ENCODE peak calls at places on chromosomes 6 and 20, in four cellular contexts. K is MM.1S, H is tibial nerve, O is pancreas. C is an unnamed sample.

GRCh38 chr6:96157018-96157565 is 141.3 kb downstream of the FUT9 start:
- DNase-seq in K (peak; percentile 77), H (no peak), O (no peak), C (no peak)

GRCh38 chr20:24493181-24493580 is 23.8 kb downstream of the SYNDIG1 start:
- DNase-seq in K (no peak), O (no peak), H (no peak), C (no peak)

GRCh38 chr20:57217802-57218201 is 48.6 kb downstream of the BMP7 start:
- DNase-seq in K (no peak), H (no peak), O (no peak), C (no peak)

GRCh38 chr6:161584051-161584450 is 310.2 kb upstream of the AGPAT4 start:
- DNase-seq in O (no peak), K (no peak), H (no peak), C (no peak)

GRCh38 chr6:161353208-161353613 is 79.3 kb upstream of the AGPAT4 start:
- DNase-seq in K (no peak), H (no peak), O (no peak), C (no peak)

GRCh38 chr6:170087946-170088348 is 202.9 kb downstream of the DLL1 start:
- DNase-seq in K (no peak), O (peak; percentile 7), H (no peak), C (no peak)

GRCh38 chr6:12099623-12100022 is 87.5 kb downstream of the HIVEP1 start:
- DNase-seq in K (no peak), H (no peak), O (no peak), C (no peak)

GRCh38 chr6:16669227-16669626 is 92.0 kb downstream of the ATXN1 start:
- DNase-seq in H (no peak), K (peak; percentile 66), O (no peak), C (no peak)

GRCh38 chr6:158068893-158069799 is 87.5 kb downstream of the SYNJ2 start:
- DNase-seq in K (no peak), H (no peak), O (peak; percentile 53), C (no peak)

GRCh38 chr20:57902478-57902877 is 192.7 kb upstream of the PMEPA1 start:
- DNase-seq in O (no peak), H (no peak), K (peak; percentile 40), C (peak; percentile 2)

GRCh38 chr6:87483929-87484328 is 11.2 kb downstream of the SLC35A1 start:
- DNase-seq in O (no peak), K (peak; percentile 16), H (no peak), C (no peak)

GRCh38 chr6:3977875-3978711 is 100.8 kb downstream of the FAM217A start:
- DNase-seq in K (peak; percentile 86), H (no peak), O (peak; percentile 16), C (peak; percentile 94)

GRCh38 chr6:135675862-135676261 is 175.6 kb upstream of the PDE7B start:
- DNase-seq in K (peak; percentile 52), H (no peak), O (no peak), C (no peak)

GRCh38 chr6:29967379-29968010 is 25.2 kb downstream of the HLA-A start:
- DNase-seq in K (peak; percentile 36), O (peak; percentile 70), H (no peak), C (no peak)

GRCh38 chr6:157434349-157435016 is 53.5 kb downstream of the ZDHHC14 start:
- DNase-seq in H (no peak), O (peak; percentile 27), K (no peak), C (no peak)

GRCh38 chr6:90086517-90086916 is 192.2 kb downstream of the GJA10 start:
- DNase-seq in H (no peak), K (no peak), O (no peak), C (no peak)

GRCh38 chr6:159578629-159579028 is 114.4 kb downstream of the SOD2 start:
- DNase-seq in O (no peak), K (no peak), H (no peak), C (no peak)

GRCh38 chr6:149933036-149933435 is 8.8 kb upstream of the ULBP2 start:
- DNase-seq in K (no peak), O (no peak), H (no peak), C (no peak)

GRCh38 chr6:32074996-32075532 is 34.1 kb downstream of the TNXB start:
- DNase-seq in K (no peak), O (no peak), H (no peak), C (no peak)

GRCh38 chr20:53493201-53493908 is 100.3 kb downstream of the ZNF217 start:
- DNase-seq in O (no peak), K (no peak), H (no peak), C (peak; percentile 3)

GRCh38 chr20:53497246-53497645 is 96.4 kb downstream of the ZNF217 start:
- DNase-seq in K (no peak), H (no peak), O (no peak), C (no peak)

GRCh38 chr20:53492212-53492611 is 101.4 kb downstream of the ZNF217 start:
- DNase-seq in K (no peak), O (no peak), H (no peak), C (no peak)

GRCh38 chr20:53494753-53495152 is 98.9 kb downstream of the ZNF217 start:
- DNase-seq in O (no peak), H (no peak), K (no peak), C (no peak)

DNA sequence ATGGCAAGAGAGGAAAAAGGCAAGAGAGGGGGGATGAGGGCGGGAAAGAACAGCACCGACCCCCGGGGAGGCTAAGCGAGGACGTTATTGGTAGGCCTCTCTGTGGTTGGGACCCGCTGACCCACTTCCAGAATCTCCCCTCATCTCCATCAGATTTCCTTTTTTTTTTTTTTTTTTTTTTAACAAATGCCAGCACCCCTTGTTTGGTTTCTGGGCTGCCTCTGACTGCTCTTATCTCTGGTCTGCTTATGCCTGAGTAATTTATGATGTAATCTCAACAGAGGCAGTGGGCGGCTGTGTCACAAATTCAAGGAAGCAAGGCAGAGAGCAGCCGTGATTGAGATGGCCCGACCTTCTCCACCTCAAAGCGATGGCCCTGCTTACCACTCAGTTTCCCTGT is 98.3 kb downstream of the ZNF217 start:
- DNase-seq in K (no peak), H (no peak), O (no peak), C (no peak)
- H3K4me3 ChIP-seq in K (no peak overlapping the region), H (no peak overlapping the region), O (no peak overlapping the region), C (no peak overlapping the region)

DNA sequence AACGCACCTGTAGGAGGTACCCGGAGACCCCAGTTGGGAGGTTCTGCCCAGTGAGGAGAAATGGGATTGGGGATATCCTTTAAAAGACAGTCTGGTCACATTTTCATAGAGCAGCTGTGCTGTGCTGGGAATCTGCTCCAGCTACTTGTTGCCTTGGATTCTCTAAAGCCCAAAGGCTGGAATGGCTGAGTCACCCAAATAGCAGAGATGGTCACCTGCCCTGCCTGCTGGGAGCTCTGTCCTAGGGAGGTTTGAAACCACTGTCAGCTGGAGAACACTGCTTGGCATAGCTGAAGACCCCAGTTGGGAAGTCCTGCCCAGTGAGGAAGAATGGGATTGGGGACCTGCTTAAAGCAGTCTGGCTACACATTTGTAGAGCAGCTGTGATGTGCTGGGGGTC is 34.8 kb upstream of the TFB1M start:
- DNase-seq in K (no peak), O (no peak), H (no peak), C (no peak)
- H3K4me3 ChIP-seq in K (no peak overlapping the region), O (no peak overlapping the region), H (no peak overlapping the region), C (no peak overlapping the region)

GRCh38 chr6:106050538-106050937 is 35.6 kb upstream of the PRDM1 start:
- DNase-seq in O (no peak), H (no peak), K (no peak), C (no peak)

GRCh38 chr6:106055442-106055975 is 30.6 kb upstream of the PRDM1 start:
- DNase-seq in H (no peak), K (no peak), O (no peak), C (no peak)

GRCh38 chr6:106053484-106053883 is 32.7 kb upstream of the PRDM1 start:
- DNase-seq in O (no peak), K (no peak), H (no peak), C (no peak)

GRCh38 chr6:106048331-106048730 is 37.8 kb upstream of the PRDM1 start:
- DNase-seq in O (no peak), H (no peak), K (no peak), C (no peak)

GRCh38 chr6:106051241-106051640 is 34.9 kb upstream of the PRDM1 start:
- DNase-seq in H (no peak), O (no peak), K (no peak), C (no peak)
- H3K4me3 ChIP-seq in H (no peak overlapping the region), O (no peak overlapping the region), K (no peak overlapping the region), C (no peak overlapping the region)

GRCh38 chr6:25006565-25007001 is 70.8 kb upstream of the RIPOR2 start:
- DNase-seq in K (no peak), H (no peak), O (peak; percentile 72), C (peak; percentile 74)
- H3K4me3 ChIP-seq in K (no peak overlapping the region), H (no peak overlapping the region), O (no peak overlapping the region), C (no peak overlapping the region)

GRCh38 chr20:14824996-14825395 is 487.6 kb upstream of the FLRT3 start:
- DNase-seq in K (no peak), H (no peak), O (no peak), C (no peak)
- H3K4me3 ChIP-seq in K (no peak overlapping the region), H (no peak overlapping the region), O (no peak overlapping the region), C (no peak overlapping the region)

GRCh38 chr6:5083813-5084191 is 1.3 kb upstream of the PPP1R3G start:
- DNase-seq in K (no peak), O (no peak), H (no peak), C (no peak)

GRCh38 chr6:5085638-5086293 is 625 bp downstream of the PPP1R3G start:
- DNase-seq in H (no peak), K (peak; percentile 60), O (no peak), C (no peak)

GRCh38 chr6:5083307-5083583 is 1.9 kb upstream of the PPP1R3G start:
- DNase-seq in K (no peak), O (no peak), H (no peak), C (no peak)

GRCh38 chr6:5084787-5085637 is at the start of gene PPP1R3G:
- DNase-seq in O (no peak), K (peak; percentile 57), H (peak; percentile 26), C (peak; percentile 36)

DNA sequence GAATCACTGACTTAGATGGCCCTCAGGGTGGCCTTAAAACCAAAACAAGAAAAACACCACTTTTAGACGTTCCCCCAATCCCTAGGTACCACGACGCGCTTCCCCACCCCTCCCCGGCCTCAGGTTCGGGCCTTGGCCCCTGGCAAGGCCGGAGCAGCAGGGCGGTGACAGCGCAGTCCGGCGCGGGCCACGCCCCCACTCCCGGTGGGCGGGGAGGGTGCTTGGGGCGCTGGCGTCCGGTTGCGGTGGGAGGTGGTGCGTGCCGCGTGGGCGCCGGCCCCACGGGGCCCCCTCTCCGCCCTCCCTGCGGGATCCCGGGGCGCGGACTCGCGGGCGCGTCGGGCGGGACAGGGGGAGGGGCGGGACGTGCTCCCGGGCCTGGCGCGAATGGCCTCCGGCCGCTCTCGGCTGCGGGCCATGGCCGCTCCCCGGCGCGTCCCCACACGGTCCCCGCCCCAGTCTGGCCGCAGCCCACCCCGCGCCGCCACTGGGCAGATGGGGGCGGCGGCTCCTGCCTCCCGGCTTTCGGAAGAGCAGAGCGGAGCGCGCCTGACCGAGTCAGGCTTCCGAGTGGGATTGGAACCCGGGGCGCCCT is 852 bp upstream of the PPP1R3G start:
- DNase-seq in K (no peak), O (no peak), H (no peak), C (no peak)
- H3K4me3 ChIP-seq in K (peak overlapping the region; percentile 79), O (peak overlapping the region; percentile 41), H (peak overlapping the region; percentile 42), C (peak overlapping the region; percentile 56)

DNA sequence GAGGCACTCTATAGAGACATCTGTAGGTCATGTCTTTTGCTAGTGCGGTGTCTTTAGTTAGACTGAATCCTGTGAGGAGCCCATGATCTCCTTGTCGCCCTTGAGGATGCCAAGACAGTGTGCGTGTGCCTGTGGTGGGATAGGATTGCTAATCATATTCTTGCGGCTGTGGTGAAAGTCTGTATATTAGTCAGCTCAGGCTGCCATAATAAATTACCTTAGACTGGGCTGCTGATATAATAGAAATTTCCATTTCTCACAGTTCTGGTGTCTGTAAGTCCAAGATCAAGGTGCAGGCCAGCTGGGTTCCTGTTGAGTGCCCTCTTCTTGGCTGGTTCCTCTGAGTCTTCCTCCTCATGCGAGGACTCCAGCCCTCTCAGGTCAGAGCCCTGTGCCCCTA is 141.2 kb downstream of the JARID2 start:
- DNase-seq in O (no peak), H (no peak), K (no peak), C (no peak)
- H3K4me3 ChIP-seq in O (no peak overlapping the region), H (no peak overlapping the region), K (no peak overlapping the region), C (no peak overlapping the region)

GRCh38 chr6:56642366-56643261 is at the start of gene DST:
- DNase-seq in O (no peak), K (no peak), H (no peak), C (peak; percentile 81)
- H3K4me3 ChIP-seq in O (no peak within 1 kb of the TSS), K (no peak within 1 kb of the TSS), H (no peak within 1 kb of the TSS), C (no peak within 1 kb of the TSS)

C was measured in skeletal muscle cell.